ENCODE peak calls at places on chromosomes 2 and 18, in eight cellular contexts. C, F, A, Y, Z, Q, V and D are unnamed samples.

GRCh38 chr2:209549589-209549988 is 125.7 kb downstream of the MAP2 start:
- DNase-seq in A (no peak), C (no peak), F (no peak), Y (no peak), Q (no peak), V (no peak), Z (no peak), D (no peak)

GRCh38 chr18:63947051-63947790 is 1.9 kb upstream of the HMSD start:
- DNase-seq in Z (no peak), Q (no peak), Y (no peak), V (no peak), A (no peak), C (no peak), F (no peak), D (no peak)

GRCh38 chr2:7902251-7902765 is 779.5 kb upstream of the ID2 start:
- DNase-seq in C (no peak), A (no peak), Z (no peak), Q (no peak), Y (no peak), F (no peak), V (no peak), D (no peak)

GRCh38 chr2:12828932-12829331 is 112.2 kb downstream of the TRIB2 start:
- DNase-seq in Y (no peak), F (no peak), A (no peak), V (no peak), Z (no peak), Q (no peak), C (no peak), D (no peak)

GRCh38 chr2:193072647-193073046 is 877.9 kb upstream of the TMEFF2 start:
- DNase-seq in Q (no peak), C (no peak), V (no peak), Z (no peak), A (no peak), Y (no peak), F (no peak), D (no peak)

GRCh38 chr2:171066110-171066509 is 94.6 kb downstream of the TLK1 start:
- DNase-seq in Z (no peak), Q (no peak), C (no peak), F (no peak), V (no peak), Y (no peak), A (no peak), D (no peak)

GRCh38 chr2:213098612-213099011 is 52.8 kb downstream of the IKZF2 start:
- DNase-seq in Z (no peak), Q (no peak), F (no peak), V (no peak), C (no peak), Y (no peak), A (no peak), D (no peak)

GRCh38 chr2:165245081-165245480 is 5.9 kb downstream of the SCN2A start:
- DNase-seq in Y (no peak), V (no peak), Q (no peak), F (no peak), A (no peak), Z (no peak), C (no peak), D (no peak)

GRCh38 chr2:120731175-120731574 is 4.5 kb upstream of the GLI2 start:
- DNase-seq in Z (no peak), C (no peak), Q (no peak), A (no peak), V (no peak), F (no peak), Y (no peak), D (no peak)

GRCh38 chr2:104447831-104448434 is 406.0 kb upstream of the POU3F3 start:
- DNase-seq in C (no peak), F (no peak), Q (no peak), Z (no peak), A (no peak), V (peak), Y (no peak), D (no peak)

GRCh38 chr2:85511008-85511895 is 27.7 kb upstream of the MAT2A start:
- DNase-seq in V (no peak), Y (no peak), Z (no peak), A (no peak), Q (no peak), F (no peak), C (no peak), D (no peak)

GRCh38 chr2:40004336-40004735 is 225.3 kb upstream of the THUMPD2 start:
- DNase-seq in Y (no peak), C (no peak), Q (no peak), Z (no peak), F (no peak), A (no peak), V (no peak), D (no peak)

GRCh38 chr2:185780890-185781289 is 42.3 kb downstream of the FSIP2 start:
- DNase-seq in Y (no peak), Q (no peak), F (no peak), C (no peak), Z (no peak), V (no peak), A (no peak), D (no peak)

GRCh38 chr2:85131116-85131515 is 2.1 kb upstream of the TCF7L1 start:
- DNase-seq in F (no peak), C (no peak), A (no peak), Z (no peak), Q (no peak), V (peak), Y (no peak), D (no peak)

GRCh38 chr18:50372743-50373142 is 2.1 kb upstream of the SKA1 start:
- DNase-seq in A (no peak), V (peak), F (no peak), C (no peak), Y (no peak), Q (no peak), Z (no peak), D (no peak)

GRCh38 chr2:236638707-236639106 is 69.1 kb downstream of the ACKR3 start:
- DNase-seq in V (no peak), Z (no peak), Q (no peak), Y (no peak), A (no peak), F (no peak), C (no peak), D (no peak)

GRCh38 chr2:167607211-167607610 is 640.2 kb downstream of the STK39 start:
- DNase-seq in Z (no peak), Y (no peak), F (no peak), V (no peak), Q (no peak), C (no peak), A (no peak), D (no peak)

GRCh38 chr2:201939366-201939985 is 94.2 kb upstream of the FZD7 start:
- DNase-seq in F (no peak), V (no peak), Y (no peak), Q (no peak), C (no peak), Z (no peak), A (no peak), D (no peak)

GRCh38 chr2:190765386-190766173 is 115.0 kb upstream of the GLS start:
- DNase-seq in Z (no peak), A (no peak), Y (no peak), F (no peak), C (no peak), V (no peak), Q (no peak), D (no peak)

GRCh38 chr2:241659150-241659739 is 21.8 kb downstream of the ATG4B start:
- DNase-seq in A (no peak), F (no peak), V (peak), Y (no peak), Z (peak), C (peak), Q (no peak), D (peak)

GRCh38 chr2:1502891-1503304 is 89.6 kb downstream of the TPO start:
- DNase-seq in Z (no peak), F (no peak), C (no peak), V (no peak), Q (no peak), Y (peak), A (no peak), D (peak)

GRCh38 chr2:67221266-67221665 is 175.9 kb upstream of the ETAA1 start:
- DNase-seq in V (no peak), Q (no peak), C (no peak), Y (no peak), A (no peak), F (no peak), Z (no peak), D (no peak)

GRCh38 chr2:223180463-223180862 is 128.5 kb downstream of the KCNE4 start:
- DNase-seq in V (no peak), A (no peak), Z (no peak), C (no peak), F (no peak), Y (no peak), Q (no peak), D (no peak)

GRCh38 chr18:12061685-12062084 is 32.0 kb upstream of the ANKRD62 start:
- DNase-seq in Q (no peak), Y (no peak), V (no peak), A (no peak), C (no peak), Z (no peak), F (no peak), D (no peak)

GRCh38 chr2:75289771-75290170 is 90.5 kb upstream of the TACR1 start:
- DNase-seq in C (no peak), Y (no peak), F (no peak), A (no peak), Z (no peak), Q (no peak), V (no peak), D (no peak)

GRCh38 chr2:53970095-53970897 is 497 bp downstream of the PSME4 start:
- DNase-seq in C (no peak), Q (peak), V (peak), F (peak), A (no peak), Z (no peak), Y (peak), D (peak)